ENCODE peak calls at places on chromosomes 7 and 10, in nine cellular contexts. L is bronchial epithelial cell, X is NCI-H774, F is astrocyte of the hippocampus, Z is Ammon's horn, D is frontal cortex, S is endothelial cell, R is Right ventricle myocardium superior, N is NCI-H1092. P is an unnamed sample.

GRCh38 chr7:99525713-99526440 is 21.4 kb downstream of the ZKSCAN5 start:
- DNase-seq in X (no peak), D (no peak), S (peak), Z (no peak), L (peak), N (no peak), F (no peak), R (no peak), P (no peak)

GRCh38 chr10:60417024-60417423 is 27.3 kb upstream of the ANK3 start:
- DNase-seq in R (no peak), L (no peak), F (no peak), X (no peak), D (no peak), Z (no peak), N (no peak), S (no peak), P (no peak)

GRCh38 chr10:19922236-19922963 is 106.2 kb downstream of the PLXDC2 start:
- DNase-seq in Z (no peak), X (no peak), R (no peak), F (peak), S (no peak), N (no peak), D (no peak), L (peak), P (no peak)

GRCh38 chr7:141463986-141464385 is 87.2 kb upstream of the AGK start:
- DNase-seq in N (no peak), R (no peak), L (peak), S (no peak), Z (no peak), X (no peak), D (no peak), F (peak), P (no peak)

GRCh38 chr7:18508441-18509427 is 13.2 kb downstream of the HDAC9 start:
- DNase-seq in Z (no peak), N (no peak), F (peak), R (no peak), L (peak), S (no peak), X (no peak), D (no peak), P (no peak)

GRCh38 chr7:154953006-154953684 is 49.8 kb downstream of the PAXIP1 start:
- DNase-seq in Z (peak), R (peak), D (no peak), L (peak), S (peak), X (no peak), N (peak), F (peak), P (peak)

GRCh38 chr7:11835260-11835659 is 3.3 kb upstream of the THSD7A start:
- DNase-seq in L (peak), D (no peak), F (peak), Z (no peak), S (no peak), X (no peak), R (no peak), N (no peak), P (no peak)

GRCh38 chr10:123150229-123150985 is 2.5 kb downstream of the HMX2 start:
- DNase-seq in N (no peak), R (no peak), F (no peak), Z (no peak), S (no peak), D (peak), X (no peak), L (no peak), P (no peak)

GRCh38 chr7:43569424-43569823 is 13.5 kb upstream of the STK17A start:
- DNase-seq in N (no peak), F (peak), R (no peak), L (peak), D (no peak), S (no peak), X (no peak), Z (no peak), P (no peak)

GRCh38 chr7:76260171-76260703 is 42.2 kb upstream of the HSPB1 start:
- DNase-seq in D (no peak), R (no peak), N (no peak), S (peak), X (peak), L (no peak), Z (no peak), F (peak), P (peak)

GRCh38 chr10:87650838-87651237 is 8.8 kb upstream of the PAPSS2 start:
- DNase-seq in L (no peak), D (no peak), R (no peak), Z (no peak), X (no peak), S (no peak), F (no peak), N (no peak), P (no peak)

GRCh38 chr10:78255796-78256638 is 222.4 kb downstream of the RPS24 start:
- DNase-seq in F (peak), L (peak), N (no peak), X (no peak), R (no peak), D (no peak), S (no peak), Z (peak), P (no peak)

GRCh38 chr7:44965937-44966730 is 12.7 kb downstream of the MYO1G start:
- DNase-seq in R (no peak), F (no peak), X (no peak), S (no peak), N (no peak), Z (no peak), L (no peak), D (no peak), P (no peak)

GRCh38 chr7:26696161-26696560 is 168.2 kb downstream of the SKAP2 start:
- DNase-seq in F (no peak), S (no peak), R (no peak), D (no peak), Z (no peak), N (no peak), L (no peak), X (no peak), P (no peak)

GRCh38 chr10:97801449-97801848 is 29.6 kb upstream of the SFRP5 start:
- DNase-seq in Z (no peak), R (no peak), S (no peak), D (no peak), X (no peak), L (no peak), F (no peak), N (no peak), P (no peak)

GRCh38 chr7:17564678-17565209 is 266.3 kb downstream of the AHR start:
- DNase-seq in X (no peak), N (no peak), F (peak), R (no peak), Z (no peak), L (peak), S (no peak), D (no peak), P (no peak)

GRCh38 chr7:55032069-55032699 is 13.4 kb downstream of the EGFR start:
- DNase-seq in F (no peak), Z (no peak), X (no peak), S (no peak), D (no peak), N (no peak), L (no peak), R (no peak), P (no peak)

GRCh38 chr7:151167197-151167911 is at the start of gene GBX1:
- DNase-seq in N (no peak), S (peak), X (no peak), R (no peak), Z (no peak), L (no peak), D (no peak), F (peak), P (no peak)

GRCh38 chr10:70866424-70866823 is 21.9 kb downstream of the PCBD1 start:
- DNase-seq in R (no peak), L (peak), Z (no peak), F (peak), D (no peak), X (no peak), S (no peak), N (no peak), P (no peak)

GRCh38 chr7:44565097-44565794 is 8.5 kb downstream of the DDX56 start:
- DNase-seq in F (peak), Z (peak), N (peak), S (peak), X (peak), L (peak), D (no peak), R (peak), P (peak)

GRCh38 chr7:16299853-16300252 is 121.5 kb downstream of the CRPPA start:
- DNase-seq in Z (no peak), X (no peak), R (no peak), L (no peak), S (no peak), F (no peak), N (no peak), D (no peak), P (no peak)

GRCh38 chr7:25781704-25782103 is 370.3 kb upstream of the NFE2L3 start:
- DNase-seq in X (no peak), R (no peak), L (no peak), D (no peak), Z (no peak), N (no peak), F (no peak), S (no peak), P (peak)

GRCh38 chr7:103065666-103066065 is 8.9 kb downstream of the FBXL13 start:
- DNase-seq in D (no peak), X (no peak), S (peak), L (peak), N (peak), Z (no peak), F (peak), R (peak), P (peak)

GRCh38 chr7:76515999-76516443 is 5.7 kb downstream of the UPK3B start:
- DNase-seq in N (no peak), R (peak), D (peak), L (peak), S (peak), X (no peak), F (peak), Z (peak), P (peak)

GRCh38 chr10:113520606-113521481 is 32.0 kb upstream of the HABP2 start:
- DNase-seq in L (peak), R (peak), X (peak), N (peak), Z (peak), D (peak), S (peak), F (peak), P (peak)

GRCh38 chr10:132904169-132904813 is 38.1 kb downstream of the CFAP46 start:
- DNase-seq in D (peak), S (peak), Z (peak), F (peak), X (no peak), N (peak), L (no peak), R (peak), P (peak)

P was measured in cerebellar cortex.